ENCODE peak calls at places on chromosomes 2 and 18, in eight cellular contexts. B, E, Q, Y, L, O, U and H are unnamed samples.

GRCh38 chr18:79921984-79922965 is 29.2 kb downstream of the SLC66A2 start:
- DNase-seq in B (no peak), E (no peak), Q (no peak), Y (no peak), L (no peak), O (peak; percentile 11), U (no peak), H (peak; percentile 53)

GRCh38 chr18:12288406-12288762 is 19.7 kb upstream of the TUBB6 start:
- DNase-seq in B (no peak), E (no peak), Q (no peak), Y (no peak), L (no peak), O (no peak), U (no peak), H (no peak)

GRCh38 chr2:228841877-228842276 is 429.2 kb downstream of the PID1 start:
- DNase-seq in B (no peak), E (peak; percentile 32), Q (peak; percentile 75), Y (no peak), L (no peak), O (no peak), U (no peak), H (no peak)

GRCh38 chr2:19361325-19361990 is 3.0 kb upstream of the OSR1 start:
- DNase-seq in B (peak; percentile 56), E (peak; percentile 59), Q (peak; percentile 19), Y (peak; percentile 33), L (no peak), O (no peak), U (peak; percentile 36), H (peak; percentile 37)

GRCh38 chr2:11096591-11096990 is 58.7 kb upstream of the SLC66A3 start:
- DNase-seq in B (no peak), E (no peak), Q (no peak), Y (no peak), L (no peak), O (no peak), U (no peak), H (no peak)

GRCh38 chr2:202104286-202104870 is 31.3 kb downstream of the KIAA2012 start:
- DNase-seq in B (peak; percentile 83), E (peak; percentile 82), Q (peak; percentile 71), Y (no peak), L (no peak), O (peak; percentile 61), U (peak; percentile 89), H (no peak)

GRCh38 chr2:231361701-231362588 is 33.6 kb upstream of the B3GNT7 start:
- DNase-seq in B (no peak), E (no peak), Q (no peak), Y (no peak), L (no peak), O (no peak), U (no peak), H (no peak)

GRCh38 chr2:57886196-57886786 is 160.3 kb upstream of the VRK2 start:
- DNase-seq in B (no peak), E (no peak), Q (no peak), Y (no peak), L (no peak), O (no peak), U (no peak), H (no peak)

GRCh38 chr18:36441872-36442271 is 144.4 kb downstream of the FHOD3 start:
- DNase-seq in B (no peak), E (peak; percentile 54), Q (peak; percentile 88), Y (no peak), L (no peak), O (no peak), U (no peak), H (no peak)

GRCh38 chr2:237475704-237476107 is 11.3 kb upstream of the MLPH start:
- DNase-seq in B (no peak), E (peak; percentile 64), Q (peak; percentile 72), Y (no peak), L (no peak), O (no peak), U (peak; percentile 34), H (no peak)

GRCh38 chr2:159712929-159713575 is 746 bp downstream of the MARCHF7 start:
- DNase-seq in B (no peak), E (peak; percentile 35), Q (no peak), Y (no peak), L (no peak), O (no peak), U (no peak), H (no peak)

GRCh38 chr18:23136326-23137092 is 1.2 kb downstream of the CABLES1 start:
- DNase-seq in B (peak; percentile 41), E (peak; percentile 49), Q (no peak), Y (peak; percentile 50), L (no peak), O (peak; percentile 40), U (peak; percentile 34), H (peak; percentile 85)